ENCODE peak calls at places on chromosomes 13 and 19, in ten cellular contexts. One of them, this sample, is unnamed. For H3K4me1, the result is how much of the 10 kb centered on the place peaks cover.

GRCh38 chr19:45881909-45882528 is 3.9 kb downstream of the IRF2BP1 start:
- DNase-seq in OCI-LY7: peak
- DNase-seq in breast epithelium: no peak
- DNase-seq in testis: no peak
- DNase-seq in heart right ventricle: no peak
- DNase-seq in SK-N-SH: peak
- DNase-seq in neural progenitor cell: no peak
- DNase-seq in mucosa of descending colon: peak
- DNase-seq in PC-3: no peak
- DNase-seq in thoracic aorta: no peak
- DNase-seq in this sample: peak

GRCh38 chr13:109737606-109738005 is 48.8 kb downstream of the IRS2 start:
- DNase-seq in OCI-LY7: no peak
- DNase-seq in breast epithelium: no peak
- DNase-seq in testis: no peak
- DNase-seq in heart right ventricle: no peak
- DNase-seq in SK-N-SH: no peak
- DNase-seq in neural progenitor cell: no peak
- DNase-seq in mucosa of descending colon: no peak
- DNase-seq in PC-3: no peak
- DNase-seq in thoracic aorta: no peak
- DNase-seq in this sample: no peak

GRCh38 chr19:30799854-30800755 is 427.9 kb downstream of the ZNF536 start:
- DNase-seq in OCI-LY7: no peak
- DNase-seq in breast epithelium: no peak
- DNase-seq in testis: peak
- DNase-seq in heart right ventricle: peak
- DNase-seq in SK-N-SH: no peak
- DNase-seq in neural progenitor cell: peak
- DNase-seq in mucosa of descending colon: peak
- DNase-seq in PC-3: no peak
- DNase-seq in thoracic aorta: no peak
- DNase-seq in this sample: peak

GRCh38 chr13:84654654-84655244 is 772.5 kb upstream of the SLITRK1 start:
- DNase-seq in OCI-LY7: no peak
- DNase-seq in breast epithelium: no peak
- DNase-seq in testis: no peak
- DNase-seq in heart right ventricle: no peak
- DNase-seq in SK-N-SH: no peak
- DNase-seq in neural progenitor cell: peak
- DNase-seq in mucosa of descending colon: no peak
- DNase-seq in PC-3: no peak
- DNase-seq in thoracic aorta: no peak
- DNase-seq in this sample: peak

GRCh38 chr19:3047307-3048189 is 14.7 kb downstream of the TLE5 start:
- DNase-seq in OCI-LY7: peak
- DNase-seq in breast epithelium: peak
- DNase-seq in testis: peak
- DNase-seq in heart right ventricle: peak
- DNase-seq in SK-N-SH: peak
- DNase-seq in neural progenitor cell: peak
- DNase-seq in mucosa of descending colon: peak
- DNase-seq in PC-3: peak
- DNase-seq in thoracic aorta: peak
- DNase-seq in this sample: peak

GRCh38 chr13:101398920-101399319 is 17.4 kb downstream of the NALCN start:
- DNase-seq in OCI-LY7: no peak
- DNase-seq in breast epithelium: no peak
- DNase-seq in testis: no peak
- DNase-seq in heart right ventricle: no peak
- DNase-seq in SK-N-SH: no peak
- DNase-seq in neural progenitor cell: no peak
- DNase-seq in mucosa of descending colon: no peak
- DNase-seq in PC-3: peak
- DNase-seq in thoracic aorta: no peak
- DNase-seq in this sample: no peak

GRCh38 chr13:33606692-33607091 is 211.3 kb upstream of the RFC3 start:
- DNase-seq in OCI-LY7: no peak
- DNase-seq in breast epithelium: no peak
- DNase-seq in testis: no peak
- DNase-seq in heart right ventricle: no peak
- DNase-seq in SK-N-SH: no peak
- DNase-seq in neural progenitor cell: peak
- DNase-seq in mucosa of descending colon: no peak
- DNase-seq in PC-3: no peak
- DNase-seq in thoracic aorta: no peak
- DNase-seq in this sample: peak

GRCh38 chr13:42892760-42893159 is 99.3 kb downstream of the EPSTI1 start:
- DNase-seq in OCI-LY7: no peak
- DNase-seq in breast epithelium: no peak
- DNase-seq in testis: no peak
- DNase-seq in heart right ventricle: no peak
- DNase-seq in SK-N-SH: no peak
- DNase-seq in neural progenitor cell: no peak
- DNase-seq in mucosa of descending colon: no peak
- DNase-seq in PC-3: peak
- DNase-seq in thoracic aorta: no peak
- DNase-seq in this sample: no peak

GRCh38 chr13:26697069-26697955 is 63.3 kb downstream of the GPR12 start:
- DNase-seq in OCI-LY7: no peak
- DNase-seq in breast epithelium: no peak
- DNase-seq in testis: no peak
- DNase-seq in heart right ventricle: no peak
- DNase-seq in SK-N-SH: no peak
- DNase-seq in neural progenitor cell: no peak
- DNase-seq in mucosa of descending colon: no peak
- DNase-seq in PC-3: no peak
- DNase-seq in thoracic aorta: no peak
- DNase-seq in this sample: no peak

GRCh38 chr13:98438246-98439135 is 138.4 kb downstream of the STK24 start:
- DNase-seq in OCI-LY7: no peak
- DNase-seq in breast epithelium: no peak
- DNase-seq in testis: no peak
- DNase-seq in heart right ventricle: no peak
- DNase-seq in SK-N-SH: no peak
- DNase-seq in neural progenitor cell: no peak
- DNase-seq in mucosa of descending colon: no peak
- DNase-seq in PC-3: no peak
- DNase-seq in thoracic aorta: no peak
- DNase-seq in this sample: no peak

GRCh38 chr13:36115306-36115705 is 15.9 kb downstream of the DCLK1 start:
- DNase-seq in OCI-LY7: no peak
- DNase-seq in breast epithelium: no peak
- DNase-seq in testis: no peak
- DNase-seq in heart right ventricle: no peak
- DNase-seq in SK-N-SH: no peak
- DNase-seq in neural progenitor cell: no peak
- DNase-seq in mucosa of descending colon: no peak
- DNase-seq in PC-3: no peak
- DNase-seq in thoracic aorta: no peak
- DNase-seq in this sample: no peak

DNA sequence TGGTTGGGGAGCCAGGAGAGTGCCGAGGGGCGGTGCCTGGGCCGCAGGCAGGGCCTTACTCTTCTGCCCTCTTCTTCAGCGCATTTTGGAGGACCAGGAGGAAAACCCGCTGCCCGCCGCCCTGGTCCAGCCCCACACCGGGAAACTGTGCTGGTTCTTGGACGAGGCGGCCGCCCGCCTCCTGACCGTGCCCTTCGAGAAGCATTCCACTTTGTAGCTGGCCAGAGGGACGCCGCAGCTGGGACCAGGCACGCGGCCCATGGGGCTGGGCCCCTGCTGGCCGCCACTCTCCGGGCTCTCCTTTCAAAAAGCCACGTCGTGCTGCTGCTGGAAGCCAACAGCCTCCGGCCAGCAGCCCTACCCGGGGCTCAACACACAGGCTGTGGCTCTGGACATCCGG is 9.4 kb downstream of the PGLS start:
- DNase-seq in OCI-LY7: no peak
- DNase-seq in breast epithelium: no peak
- DNase-seq in testis: no peak
- DNase-seq in heart right ventricle: no peak
- DNase-seq in SK-N-SH: no peak
- DNase-seq in neural progenitor cell: no peak
- DNase-seq in mucosa of descending colon: no peak
- DNase-seq in PC-3: no peak
- DNase-seq in thoracic aorta: no peak
- DNase-seq in this sample: no peak
- H3K4me1 ChIP-seq in OCI-LY7: under half
- H3K4me1 ChIP-seq in breast epithelium: under half
- H3K4me1 ChIP-seq in testis: under half
- H3K4me1 ChIP-seq in heart right ventricle: under half
- H3K4me1 ChIP-seq in SK-N-SH: under half
- H3K4me1 ChIP-seq in neural progenitor cell: under half
- H3K4me1 ChIP-seq in mucosa of descending colon: under half
- H3K4me1 ChIP-seq in PC-3: under half
- H3K4me1 ChIP-seq in thoracic aorta: under half
- H3K4me1 ChIP-seq in this sample: under half

DNA sequence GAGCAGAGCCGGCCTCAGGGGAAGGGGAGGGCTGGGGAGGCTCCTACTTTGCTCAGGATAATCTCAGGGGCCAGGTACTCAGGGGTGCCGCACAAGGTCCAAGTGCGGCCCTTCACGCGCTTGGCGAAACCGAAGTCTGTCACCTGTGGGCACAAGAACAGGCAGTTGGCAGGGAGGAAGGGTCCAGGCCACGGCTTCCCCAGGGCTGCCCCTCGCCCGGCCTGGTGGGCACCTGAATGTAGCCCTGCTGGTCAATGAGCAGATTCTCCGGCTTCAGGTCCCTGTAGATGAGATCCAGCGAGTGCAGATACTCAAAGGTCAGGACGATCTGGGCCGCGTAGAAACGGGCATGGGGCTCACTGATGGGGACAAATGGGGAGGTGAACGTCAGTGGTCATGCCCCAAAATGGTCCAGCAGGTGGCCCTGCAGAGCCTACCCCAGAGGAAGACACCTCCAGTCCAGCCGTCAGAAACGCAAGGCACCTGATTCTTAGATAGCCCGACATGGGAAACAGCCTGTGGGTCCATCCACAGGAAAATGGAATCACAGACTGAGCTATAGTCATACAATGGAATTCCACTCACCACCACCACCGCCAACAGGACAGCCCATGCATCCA is 7.1 kb upstream of the SAMD1 start:
- DNase-seq in OCI-LY7: no peak
- DNase-seq in breast epithelium: no peak
- DNase-seq in testis: no peak
- DNase-seq in heart right ventricle: no peak
- DNase-seq in SK-N-SH: no peak
- DNase-seq in neural progenitor cell: no peak
- DNase-seq in mucosa of descending colon: no peak
- DNase-seq in PC-3: no peak
- DNase-seq in thoracic aorta: no peak
- DNase-seq in this sample: no peak
- TF ChIP-seq CTCF in OCI-LY7: peak
- TF ChIP-seq CTCF in breast epithelium: no peak
- TF ChIP-seq CTCF in testis: peak
- TF ChIP-seq CTCF in heart right ventricle: peak
- TF ChIP-seq CTCF in SK-N-SH: no peak
- TF ChIP-seq CTCF in neural progenitor cell: peak
- TF ChIP-seq CTCF in mucosa of descending colon: no peak
- TF ChIP-seq CTCF in PC-3: peak
- TF ChIP-seq CTCF in thoracic aorta: no peak
- TF ChIP-seq CTCF in this sample: peak

DNA sequence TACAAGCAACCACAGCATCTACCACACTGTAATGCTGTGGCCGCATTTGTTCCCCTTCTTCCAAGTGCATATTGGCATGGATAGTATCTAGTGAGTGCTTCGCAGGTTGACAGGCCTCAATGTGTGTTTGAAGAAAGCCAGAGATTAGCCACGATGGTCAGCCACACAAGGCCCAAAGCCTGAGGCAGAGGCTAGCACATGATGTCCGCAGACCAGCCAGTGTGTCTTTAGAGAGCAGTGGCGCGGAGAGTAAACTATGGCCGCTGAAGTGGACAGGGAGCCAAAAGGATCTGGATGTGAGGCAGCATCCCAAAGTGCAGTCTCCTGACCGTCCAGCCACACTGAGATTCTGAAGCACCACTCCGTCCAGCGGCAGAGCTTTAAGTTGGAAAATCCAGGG is 36.0 kb downstream of the BRD4 start:
- DNase-seq in OCI-LY7: no peak
- DNase-seq in breast epithelium: no peak
- DNase-seq in testis: no peak
- DNase-seq in heart right ventricle: peak
- DNase-seq in SK-N-SH: peak
- DNase-seq in neural progenitor cell: no peak
- DNase-seq in mucosa of descending colon: no peak
- DNase-seq in PC-3: no peak
- DNase-seq in thoracic aorta: no peak
- DNase-seq in this sample: no peak
- H3K4me1 ChIP-seq in OCI-LY7: half or more
- H3K4me1 ChIP-seq in breast epithelium: half or more
- H3K4me1 ChIP-seq in testis: half or more
- H3K4me1 ChIP-seq in heart right ventricle: half or more
- H3K4me1 ChIP-seq in SK-N-SH: half or more
- H3K4me1 ChIP-seq in neural progenitor cell: under half
- H3K4me1 ChIP-seq in mucosa of descending colon: half or more
- H3K4me1 ChIP-seq in PC-3: under half
- H3K4me1 ChIP-seq in thoracic aorta: half or more
- H3K4me1 ChIP-seq in this sample: under half

GRCh38 chr19:50381881-50382729 is 2.0 kb upstream of the POLD1 start:
- DNase-seq in OCI-LY7: no peak
- DNase-seq in breast epithelium: no peak
- DNase-seq in testis: no peak
- DNase-seq in heart right ventricle: no peak
- DNase-seq in SK-N-SH: no peak
- DNase-seq in neural progenitor cell: no peak
- DNase-seq in mucosa of descending colon: no peak
- DNase-seq in PC-3: no peak
- DNase-seq in thoracic aorta: no peak
- DNase-seq in this sample: no peak

GRCh38 chr19:50383307-50383851 is 768 bp upstream of the POLD1 start:
- DNase-seq in OCI-LY7: no peak
- DNase-seq in breast epithelium: peak
- DNase-seq in testis: no peak
- DNase-seq in heart right ventricle: no peak
- DNase-seq in SK-N-SH: no peak
- DNase-seq in neural progenitor cell: no peak
- DNase-seq in mucosa of descending colon: no peak
- DNase-seq in PC-3: no peak
- DNase-seq in thoracic aorta: no peak
- DNase-seq in this sample: peak

GRCh38 chr19:50384685-50385535 is 763 bp downstream of the POLD1 start:
- DNase-seq in OCI-LY7: no peak
- DNase-seq in breast epithelium: no peak
- DNase-seq in testis: peak
- DNase-seq in heart right ventricle: no peak
- DNase-seq in SK-N-SH: peak
- DNase-seq in neural progenitor cell: peak
- DNase-seq in mucosa of descending colon: no peak
- DNase-seq in PC-3: peak
- DNase-seq in thoracic aorta: no peak
- DNase-seq in this sample: no peak

GRCh38 chr19:50387176-50387867 is 3.2 kb downstream of the POLD1 start:
- DNase-seq in OCI-LY7: no peak
- DNase-seq in breast epithelium: no peak
- DNase-seq in testis: no peak
- DNase-seq in heart right ventricle: no peak
- DNase-seq in SK-N-SH: no peak
- DNase-seq in neural progenitor cell: no peak
- DNase-seq in mucosa of descending colon: no peak
- DNase-seq in PC-3: no peak
- DNase-seq in thoracic aorta: no peak
- DNase-seq in this sample: no peak

GRCh38 chr19:50383852-50384684 is at the start of gene POLD1:
- DNase-seq in OCI-LY7: peak
- DNase-seq in breast epithelium: peak
- DNase-seq in testis: peak
- DNase-seq in heart right ventricle: peak
- DNase-seq in SK-N-SH: peak
- DNase-seq in neural progenitor cell: peak
- DNase-seq in mucosa of descending colon: peak
- DNase-seq in PC-3: peak
- DNase-seq in thoracic aorta: peak
- DNase-seq in this sample: peak
- TF ChIP-seq CTCF in OCI-LY7: no peak
- TF ChIP-seq CTCF in breast epithelium: no peak
- TF ChIP-seq CTCF in testis: no peak
- TF ChIP-seq CTCF in heart right ventricle: no peak
- TF ChIP-seq CTCF in SK-N-SH: no peak
- TF ChIP-seq CTCF in neural progenitor cell: no peak
- TF ChIP-seq CTCF in mucosa of descending colon: no peak
- TF ChIP-seq CTCF in PC-3: no peak
- TF ChIP-seq CTCF in thoracic aorta: no peak
- TF ChIP-seq CTCF in this sample: no peak

This sample was measured in H9.